ENCODE peak calls at places on chromosomes 12 and 14, in nine cellular contexts. E is SK-N-SH; K is CD8-positive, alpha-beta memory T cell; N is dorsolateral prefrontal cortex; S is K562; X is upper lobe of right lung; M is H1; A is pancreas; U is psoas muscle. H is an unnamed sample.

GRCh38 chr12:62631531-62632520 is 165.2 kb downstream of the MON2 start:
- DNase-seq in A (peak), E (peak), N (peak), X (peak), M (no peak), U (peak), S (no peak), K (no peak), H (peak)

GRCh38 chr12:42590324-42590934 is 883 bp upstream of the PRICKLE1 start:
- DNase-seq in E (peak), N (peak), K (no peak), U (peak), M (no peak), X (no peak), A (peak), S (no peak), H (no peak)

GRCh38 chr12:56900583-56900982 is 33.6 kb downstream of the SDR9C7 start:
- DNase-seq in S (peak), X (no peak), A (no peak), E (no peak), K (no peak), N (no peak), M (no peak), U (no peak), H (no peak)

GRCh38 chr14:40129162-40129561 is 696.9 kb upstream of the FBXO33 start:
- DNase-seq in X (no peak), K (no peak), U (no peak), S (no peak), N (no peak), E (no peak), M (no peak), A (no peak), H (no peak)

GRCh38 chr12:5333096-5333495 is 98.8 kb upstream of the NTF3 start:
- DNase-seq in A (no peak), K (no peak), U (peak), E (no peak), M (no peak), S (peak), X (no peak), N (no peak), H (no peak)

GRCh38 chr12:52280319-52280795 is 5.9 kb downstream of the KRT86 start:
- DNase-seq in A (peak), M (no peak), N (no peak), S (no peak), K (no peak), U (peak), E (no peak), X (peak), H (no peak)

GRCh38 chr12:122956028-122956427 is 10.2 kb downstream of the ABCB9 start:
- DNase-seq in K (no peak), M (no peak), A (no peak), N (no peak), X (no peak), S (peak), U (no peak), E (peak), H (no peak)

GRCh38 chr12:56979628-56980027 is 22.2 kb upstream of the RDH16 start:
- DNase-seq in M (no peak), X (no peak), S (no peak), N (no peak), U (no peak), K (no peak), A (no peak), E (no peak), H (no peak)

GRCh38 chr12:5013206-5013830 is 30.4 kb upstream of the KCNA5 start:
- DNase-seq in M (no peak), A (no peak), E (no peak), X (no peak), S (no peak), K (no peak), U (no peak), N (peak), H (no peak)

GRCh38 chr14:23349156-23349845 is 3.4 kb downstream of the SLC22A17 start:
- DNase-seq in N (no peak), A (no peak), X (no peak), S (no peak), E (no peak), K (no peak), M (no peak), U (no peak), H (no peak)

GRCh38 chr14:32370720-32371119 is 41.6 kb downstream of the AKAP6 start:
- DNase-seq in K (no peak), U (no peak), M (no peak), A (no peak), E (no peak), N (no peak), X (no peak), S (no peak), H (no peak)

GRCh38 chr14:96098309-96098998 is 59.3 kb downstream of the C14orf132 start:
- DNase-seq in U (no peak), N (peak), M (peak), K (no peak), A (no peak), S (peak), E (peak), X (peak), H (no peak)

GRCh38 chr14:55281316-55281839 is 10.2 kb downstream of the FBXO34 start:
- DNase-seq in A (no peak), U (no peak), X (no peak), E (no peak), M (no peak), N (no peak), K (no peak), S (no peak), H (no peak)

GRCh38 chr12:103596981-103597380 is 9.9 kb downstream of the STAB2 start:
- DNase-seq in N (no peak), K (no peak), X (no peak), E (no peak), M (no peak), A (no peak), U (no peak), S (no peak), H (no peak)

GRCh38 chr14:75223664-75224154 is 47.3 kb upstream of the TMED10 start:
- DNase-seq in A (peak), N (peak), X (no peak), U (no peak), K (no peak), E (no peak), M (no peak), S (no peak), H (no peak)

DNA sequence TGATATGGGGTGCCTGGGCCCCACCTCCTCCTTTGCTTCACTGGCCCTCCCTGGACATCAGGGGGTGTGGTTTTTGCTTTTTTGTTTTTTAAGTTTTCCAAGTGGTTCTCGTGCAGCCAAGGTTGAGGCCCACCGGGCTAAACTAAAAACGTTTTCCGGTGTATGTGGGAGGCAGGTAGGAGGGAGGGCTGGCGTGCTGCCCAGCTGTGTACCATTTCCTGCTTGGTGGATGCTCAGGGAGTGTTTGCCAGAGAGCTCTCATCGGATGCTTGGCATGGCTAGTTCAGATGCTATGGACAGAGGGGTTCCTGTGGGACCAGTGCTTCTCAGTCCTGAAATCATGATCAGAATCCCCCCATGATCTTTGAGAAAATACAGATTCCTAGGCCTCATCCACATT is 246.4 kb downstream of the CACNA1C start:
- DNase-seq in E (no peak), A (no peak), X (no peak), S (no peak), K (no peak), N (no peak), M (no peak), U (no peak), H (peak)
- H3K27ac ChIP-seq in E (no peak), A (no peak), X (no peak), S (no peak), K (no peak), N (no peak), M (no peak), U (no peak), H (no peak)

GRCh38 chr12:49922349-49923034 is 18.8 kb upstream of the FAIM2 start:
- DNase-seq in K (no peak), M (no peak), S (no peak), E (no peak), U (peak), A (no peak), N (no peak), X (peak), H (no peak)
- H3K27ac ChIP-seq in K (no peak), M (no peak), S (no peak), E (no peak), U (no peak), A (no peak), N (no peak), X (no peak), H (no peak)

GRCh38 chr14:63713765-63714164 is 14.1 kb downstream of the SGPP1 start:
- DNase-seq in N (no peak), X (no peak), M (no peak), S (no peak), K (no peak), A (no peak), E (no peak), U (no peak), H (no peak)
- H3K27ac ChIP-seq in N (no peak), X (no peak), M (no peak), S (no peak), K (no peak), A (no peak), E (no peak), U (no peak), H (no peak)

GRCh38 chr12:120242275-120242799 is 23.2 kb downstream of the PXN start:
- DNase-seq in X (no peak), E (no peak), A (no peak), N (no peak), S (peak), U (no peak), M (no peak), K (no peak), H (no peak)
- H3K27ac ChIP-seq in X (peak), E (no peak), A (no peak), N (no peak), S (no peak), U (peak), M (no peak), K (no peak), H (no peak)